ENCODE peak calls at places on chromosomes 16 and 17, in nine cellular contexts. P, Q, Y, H, D, M, W, K and I are unnamed samples.

GRCh38 chr17:81980752-81981239 is 3.4 kb downstream of the ASPSCR1 start:
- DNase-seq in P (no peak), Q (no peak), Y (no peak), H (no peak), D (no peak), M (no peak), W (no peak), K (peak; percentile 62), I (no peak)

GRCh38 chr17:41520821-41521521 is 2.3 kb upstream of the KRT15 start:
- DNase-seq in P (no peak), Q (peak; percentile 50), Y (no peak), H (no peak), D (no peak), M (peak; percentile 59), W (peak; percentile 28), K (no peak), I (no peak)

GRCh38 chr16:28974007-28974436 is 556 bp upstream of the SPNS1 start:
- DNase-seq in P (no peak), Q (peak; percentile 62), Y (peak; percentile 74), H (peak; percentile 67), D (peak; percentile 87), M (peak; percentile 65), W (peak; percentile 9), K (peak; percentile 53), I (no peak)

GRCh38 chr17:7700510-7700909 is 4.5 kb upstream of the EFNB3 start:
- DNase-seq in P (no peak), Q (no peak), Y (no peak), H (no peak), D (no peak), M (no peak), W (no peak), K (no peak), I (no peak)

GRCh38 chr17:77210331-77210730 is 69.6 kb downstream of the SEC14L1 start:
- DNase-seq in P (no peak), Q (no peak), Y (no peak), H (no peak), D (no peak), M (no peak), W (no peak), K (no peak), I (no peak)

GRCh38 chr16:87954826-87955225 is 3.6 kb downstream of the BANP start:
- DNase-seq in P (no peak), Q (peak; percentile 45), Y (no peak), H (no peak), D (no peak), M (no peak), W (no peak), K (no peak), I (no peak)

GRCh38 chr17:82188001-82188961 is 24.4 kb downstream of the CCDC57 start:
- DNase-seq in P (no peak), Q (no peak), Y (no peak), H (no peak), D (no peak), M (no peak), W (no peak), K (no peak), I (no peak)

GRCh38 chr17:17114592-17115225 is 72.5 kb downstream of the MPRIP start:
- DNase-seq in P (no peak), Q (no peak), Y (peak; percentile 28), H (no peak), D (no peak), M (no peak), W (no peak), K (no peak), I (no peak)

GRCh38 chr16:30350134-30350871 is 4.8 kb downstream of the CD2BP2 start:
- DNase-seq in P (no peak), Q (no peak), Y (no peak), H (no peak), D (no peak), M (no peak), W (no peak), K (no peak), I (no peak)

GRCh38 chr16:71676236-71676635 is 48.3 kb downstream of the PHLPP2 start:
- DNase-seq in P (no peak), Q (no peak), Y (no peak), H (no peak), D (no peak), M (no peak), W (no peak), K (no peak), I (no peak)

GRCh38 chr17:83103200-83103937 is 24.0 kb downstream of the METRNL start:
- DNase-seq in P (no peak), Q (peak; percentile 89), Y (no peak), H (no peak), D (no peak), M (peak; percentile 73), W (peak; percentile 86), K (no peak), I (no peak)

GRCh38 chr17:78787444-78787843 is 5.4 kb upstream of the CYTH1 start:
- DNase-seq in P (no peak), Q (no peak), Y (no peak), H (no peak), D (no peak), M (peak; percentile 31), W (no peak), K (no peak), I (no peak)

GRCh38 chr17:28613916-28614315 is at the start of gene RSKR:
- DNase-seq in P (no peak), Q (no peak), Y (no peak), H (no peak), D (no peak), M (no peak), W (no peak), K (no peak), I (no peak)

GRCh38 chr16:2808181-2808580 is 8.9 kb upstream of the PRSS21 start:
- DNase-seq in P (no peak), Q (no peak), Y (no peak), H (no peak), D (no peak), M (no peak), W (no peak), K (no peak), I (no peak)

GRCh38 chr17:39925282-39926134 is 1.9 kb downstream of the ORMDL3 start:
- DNase-seq in P (no peak), Q (no peak), Y (no peak), H (no peak), D (peak; percentile 48), M (no peak), W (no peak), K (no peak), I (no peak)

GRCh38 chr16:81446318-81447275 is 2.0 kb downstream of the CMIP start:
- DNase-seq in P (no peak), Q (no peak), Y (peak; percentile 21), H (peak; percentile 41), D (no peak), M (peak; percentile 83), W (no peak), K (no peak), I (peak; percentile 34)

GRCh38 chr16:71441348-71441781 is 489 bp downstream of the TLE7 start:
- DNase-seq in P (no peak), Q (no peak), Y (no peak), H (no peak), D (peak; percentile 31), M (no peak), W (no peak), K (no peak), I (no peak)

GRCh38 chr17:55622547-55622946 is 100.1 kb downstream of the TMEM100 start:
- DNase-seq in P (no peak), Q (no peak), Y (no peak), H (no peak), D (no peak), M (no peak), W (no peak), K (no peak), I (no peak)

GRCh38 chr16:55047903-55048497 is 117.3 kb downstream of the IRX5 start:
- DNase-seq in P (no peak), Q (no peak), Y (no peak), H (no peak), D (no peak), M (no peak), W (no peak), K (no peak), I (no peak)

GRCh38 chr17:65786479-65786878 is 225.0 kb upstream of the AXIN2 start:
- DNase-seq in P (no peak), Q (no peak), Y (no peak), H (no peak), D (no peak), M (no peak), W (no peak), K (no peak), I (no peak)

GRCh38 chr17:42563950-42564349 is 2.0 kb downstream of the COASY start:
- DNase-seq in P (no peak), Q (peak; percentile 22), Y (no peak), H (no peak), D (no peak), M (no peak), W (no peak), K (no peak), I (no peak)